ENCODE peak calls at places on chromosomes 11 and 22, in ten cellular contexts. One of them, this sample, is unnamed.
A peak's percentile ranks its signal among the peaks of the same experiment; 100 is the strongest.

GRCh38 chr11:113951487-113951886 is 23.4 kb upstream of the HTR3A start:
- DNase-seq in foreskin fibroblast: no peak
- DNase-seq in AG09309: no peak
- DNase-seq in type B pancreatic cell: no peak
- DNase-seq in CD8-positive, alpha-beta T cell: no peak
- DNase-seq in GM10248: no peak
- DNase-seq in HFFc6: no peak
- DNase-seq in GM06990: no peak
- DNase-seq in right atrium auricular region: no peak
- DNase-seq in endodermal cell: peak; percentile 70
- DNase-seq in this sample: no peak

GRCh38 chr11:119699227-119699626 is 29.8 kb downstream of the NECTIN1 start:
- DNase-seq in endodermal cell: no peak
- DNase-seq in foreskin fibroblast: no peak
- DNase-seq in HFFc6: no peak
- DNase-seq in GM06990: no peak
- DNase-seq in type B pancreatic cell: no peak
- DNase-seq in AG09309: no peak
- DNase-seq in GM10248: no peak
- DNase-seq in right atrium auricular region: peak; percentile 67
- DNase-seq in CD8-positive, alpha-beta T cell: no peak
- DNase-seq in this sample: peak; percentile 87

GRCh38 chr11:17793642-17794170 is 59.1 kb downstream of the KCNC1 start:
- DNase-seq in GM06990: no peak
- DNase-seq in AG09309: no peak
- DNase-seq in type B pancreatic cell: no peak
- DNase-seq in GM10248: no peak
- DNase-seq in foreskin fibroblast: no peak
- DNase-seq in CD8-positive, alpha-beta T cell: no peak
- DNase-seq in right atrium auricular region: no peak
- DNase-seq in HFFc6: no peak
- DNase-seq in endodermal cell: no peak
- DNase-seq in this sample: no peak

GRCh38 chr22:22521631-22522030 is 1.6 kb upstream of the ZNF280A start:
- DNase-seq in GM10248: no peak
- DNase-seq in AG09309: no peak
- DNase-seq in right atrium auricular region: no peak
- DNase-seq in foreskin fibroblast: no peak
- DNase-seq in type B pancreatic cell: no peak
- DNase-seq in GM06990: no peak
- DNase-seq in endodermal cell: no peak
- DNase-seq in CD8-positive, alpha-beta T cell: no peak
- DNase-seq in HFFc6: no peak
- DNase-seq in this sample: no peak

GRCh38 chr22:38069372-38070249 is 12.4 kb downstream of the PICK1 start:
- DNase-seq in right atrium auricular region: no peak
- DNase-seq in endodermal cell: peak; percentile 77
- DNase-seq in HFFc6: peak; percentile 7
- DNase-seq in GM10248: no peak
- DNase-seq in GM06990: no peak
- DNase-seq in CD8-positive, alpha-beta T cell: no peak
- DNase-seq in foreskin fibroblast: peak; percentile 63
- DNase-seq in AG09309: peak; percentile 89
- DNase-seq in type B pancreatic cell: no peak
- DNase-seq in this sample: no peak

GRCh38 chr11:45252134-45252856 is 33.8 kb downstream of the SYT13 start:
- DNase-seq in type B pancreatic cell: peak; percentile 73
- DNase-seq in endodermal cell: peak; percentile 96
- DNase-seq in HFFc6: peak; percentile 16
- DNase-seq in GM06990: peak; percentile 51
- DNase-seq in AG09309: no peak
- DNase-seq in foreskin fibroblast: no peak
- DNase-seq in right atrium auricular region: no peak
- DNase-seq in CD8-positive, alpha-beta T cell: no peak
- DNase-seq in GM10248: peak; percentile 57
- DNase-seq in this sample: peak; percentile 90

GRCh38 chr11:93537767-93538261 is 5.4 kb downstream of the SMCO4 start:
- DNase-seq in right atrium auricular region: peak; percentile 63
- DNase-seq in GM10248: no peak
- DNase-seq in CD8-positive, alpha-beta T cell: no peak
- DNase-seq in type B pancreatic cell: no peak
- DNase-seq in AG09309: no peak
- DNase-seq in endodermal cell: no peak
- DNase-seq in foreskin fibroblast: no peak
- DNase-seq in HFFc6: no peak
- DNase-seq in GM06990: no peak
- DNase-seq in this sample: no peak

GRCh38 chr11:130510407-130511006 is 62.1 kb downstream of the ADAMTS15 start:
- DNase-seq in foreskin fibroblast: peak; percentile 59
- DNase-seq in GM10248: no peak
- DNase-seq in right atrium auricular region: no peak
- DNase-seq in GM06990: no peak
- DNase-seq in CD8-positive, alpha-beta T cell: no peak
- DNase-seq in AG09309: no peak
- DNase-seq in type B pancreatic cell: no peak
- DNase-seq in endodermal cell: no peak
- DNase-seq in HFFc6: no peak
- DNase-seq in this sample: no peak

GRCh38 chr11:83566948-83567347 is 280.8 kb upstream of the CCDC90B start:
- DNase-seq in CD8-positive, alpha-beta T cell: no peak
- DNase-seq in GM10248: no peak
- DNase-seq in right atrium auricular region: no peak
- DNase-seq in type B pancreatic cell: no peak
- DNase-seq in HFFc6: peak; percentile 75
- DNase-seq in AG09309: peak; percentile 49
- DNase-seq in endodermal cell: no peak
- DNase-seq in foreskin fibroblast: peak; percentile 70
- DNase-seq in GM06990: no peak
- DNase-seq in this sample: no peak

DNA sequence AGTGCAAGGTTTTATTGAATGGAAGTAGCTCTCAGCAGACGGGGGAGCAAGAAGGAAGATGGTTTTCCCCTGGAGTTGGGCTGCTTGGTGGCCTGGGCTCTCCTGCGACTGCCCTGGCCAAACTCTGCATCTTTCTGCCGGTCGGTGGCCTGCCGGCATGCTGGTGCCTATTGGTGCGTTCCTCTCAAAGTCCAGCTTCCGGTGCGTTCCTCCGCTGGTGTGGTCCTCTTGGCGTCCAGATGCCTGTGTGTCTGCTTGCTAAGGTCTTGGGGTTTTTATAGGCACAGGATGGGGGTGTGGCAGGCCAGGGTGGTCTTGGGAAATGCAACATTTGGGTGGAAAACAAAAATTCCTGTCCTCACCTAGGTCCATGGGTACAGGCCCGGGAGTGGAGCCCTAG is 567.4 kb upstream of the CNTN5 start:
- DNase-seq in AG09309: no peak
- DNase-seq in GM06990: no peak
- DNase-seq in CD8-positive, alpha-beta T cell: no peak
- DNase-seq in GM10248: no peak
- DNase-seq in right atrium auricular region: no peak
- DNase-seq in type B pancreatic cell: no peak
- DNase-seq in foreskin fibroblast: no peak
- DNase-seq in endodermal cell: no peak
- DNase-seq in HFFc6: no peak
- DNase-seq in this sample: no peak
- TF ChIP-seq CTCF in AG09309: no peak
- TF ChIP-seq CTCF in GM06990: no peak
- TF ChIP-seq CTCF in CD8-positive, alpha-beta T cell: no peak
- TF ChIP-seq CTCF in GM10248: no peak
- TF ChIP-seq CTCF in right atrium auricular region: no peak
- TF ChIP-seq CTCF in type B pancreatic cell: no peak
- TF ChIP-seq CTCF in foreskin fibroblast: no peak
- TF ChIP-seq CTCF in endodermal cell: no peak
- TF ChIP-seq CTCF in HFFc6: no peak
- TF ChIP-seq CTCF in this sample: no peak

DNA sequence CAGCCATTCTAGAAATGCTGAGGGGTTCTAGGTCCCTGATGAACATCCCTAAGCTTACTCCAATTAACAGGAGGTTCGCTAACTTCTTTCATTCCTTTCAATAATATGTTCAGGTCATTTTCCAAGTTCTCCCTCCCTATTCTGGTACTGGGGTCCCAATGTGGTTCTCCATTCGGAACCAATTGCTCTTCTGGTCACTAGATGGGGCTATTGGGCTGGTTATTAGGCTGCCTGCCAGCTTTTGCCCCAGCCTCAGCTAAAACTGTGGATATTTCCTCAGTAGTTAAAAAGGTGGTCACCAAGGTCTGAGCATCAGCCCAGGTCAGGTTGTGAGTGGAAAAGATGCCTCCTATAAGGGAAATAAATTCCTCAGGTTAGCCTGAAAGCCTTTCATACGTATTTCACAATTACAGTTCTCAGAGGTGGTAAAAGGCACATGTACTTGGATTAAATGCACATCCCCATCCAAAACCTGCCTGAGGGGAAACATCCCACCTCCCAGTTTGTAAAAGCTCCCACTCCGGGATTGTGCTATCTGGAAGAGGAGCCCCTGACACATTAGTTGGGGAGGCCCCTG is 161.1 kb upstream of the CCDC179 start:
- DNase-seq in right atrium auricular region: no peak
- DNase-seq in foreskin fibroblast: peak; percentile 6
- DNase-seq in CD8-positive, alpha-beta T cell: no peak
- DNase-seq in GM10248: peak; percentile 43
- DNase-seq in endodermal cell: peak; percentile 67
- DNase-seq in GM06990: no peak
- DNase-seq in AG09309: no peak
- DNase-seq in type B pancreatic cell: no peak
- DNase-seq in HFFc6: peak; percentile 12
- DNase-seq in this sample: no peak
- TF ChIP-seq CTCF in right atrium auricular region: peak; percentile 60
- TF ChIP-seq CTCF in foreskin fibroblast: peak; percentile 75
- TF ChIP-seq CTCF in CD8-positive, alpha-beta T cell: no peak
- TF ChIP-seq CTCF in GM10248: peak; percentile 58
- TF ChIP-seq CTCF in endodermal cell: peak; percentile 93
- TF ChIP-seq CTCF in GM06990: peak; percentile 66
- TF ChIP-seq CTCF in AG09309: peak; percentile 51
- TF ChIP-seq CTCF in type B pancreatic cell: peak; percentile 85
- TF ChIP-seq CTCF in HFFc6: peak; percentile 84
- TF ChIP-seq CTCF in this sample: peak; percentile 31

GRCh38 chr22:29480262-29480511 is 169 bp downstream of the NEFH start:
- DNase-seq in HFFc6: no peak
- DNase-seq in AG09309: no peak
- DNase-seq in GM10248: no peak
- DNase-seq in right atrium auricular region: no peak
- DNase-seq in foreskin fibroblast: no peak
- DNase-seq in endodermal cell: no peak
- DNase-seq in CD8-positive, alpha-beta T cell: no peak
- DNase-seq in GM06990: no peak
- DNase-seq in type B pancreatic cell: no peak
- DNase-seq in this sample: no peak

GRCh38 chr22:29481265-29482000 is 1.4 kb downstream of the NEFH start:
- DNase-seq in endodermal cell: peak; percentile 87
- DNase-seq in right atrium auricular region: no peak
- DNase-seq in HFFc6: no peak
- DNase-seq in GM06990: no peak
- DNase-seq in foreskin fibroblast: peak; percentile 23
- DNase-seq in GM10248: no peak
- DNase-seq in AG09309: no peak
- DNase-seq in CD8-positive, alpha-beta T cell: no peak
- DNase-seq in type B pancreatic cell: no peak
- DNase-seq in this sample: no peak

GRCh38 chr22:29479417-29480261 is at the start of gene NEFH:
- DNase-seq in CD8-positive, alpha-beta T cell: no peak
- DNase-seq in HFFc6: no peak
- DNase-seq in endodermal cell: peak; percentile 63
- DNase-seq in GM06990: no peak
- DNase-seq in foreskin fibroblast: no peak
- DNase-seq in AG09309: no peak
- DNase-seq in right atrium auricular region: no peak
- DNase-seq in type B pancreatic cell: no peak
- DNase-seq in GM10248: no peak
- DNase-seq in this sample: no peak

GRCh38 chr22:29482253-29482652 is 2.2 kb downstream of the NEFH start:
- DNase-seq in CD8-positive, alpha-beta T cell: no peak
- DNase-seq in GM06990: no peak
- DNase-seq in foreskin fibroblast: no peak
- DNase-seq in type B pancreatic cell: no peak
- DNase-seq in right atrium auricular region: no peak
- DNase-seq in HFFc6: no peak
- DNase-seq in endodermal cell: no peak
- DNase-seq in GM10248: no peak
- DNase-seq in AG09309: no peak
- DNase-seq in this sample: no peak

DNA sequence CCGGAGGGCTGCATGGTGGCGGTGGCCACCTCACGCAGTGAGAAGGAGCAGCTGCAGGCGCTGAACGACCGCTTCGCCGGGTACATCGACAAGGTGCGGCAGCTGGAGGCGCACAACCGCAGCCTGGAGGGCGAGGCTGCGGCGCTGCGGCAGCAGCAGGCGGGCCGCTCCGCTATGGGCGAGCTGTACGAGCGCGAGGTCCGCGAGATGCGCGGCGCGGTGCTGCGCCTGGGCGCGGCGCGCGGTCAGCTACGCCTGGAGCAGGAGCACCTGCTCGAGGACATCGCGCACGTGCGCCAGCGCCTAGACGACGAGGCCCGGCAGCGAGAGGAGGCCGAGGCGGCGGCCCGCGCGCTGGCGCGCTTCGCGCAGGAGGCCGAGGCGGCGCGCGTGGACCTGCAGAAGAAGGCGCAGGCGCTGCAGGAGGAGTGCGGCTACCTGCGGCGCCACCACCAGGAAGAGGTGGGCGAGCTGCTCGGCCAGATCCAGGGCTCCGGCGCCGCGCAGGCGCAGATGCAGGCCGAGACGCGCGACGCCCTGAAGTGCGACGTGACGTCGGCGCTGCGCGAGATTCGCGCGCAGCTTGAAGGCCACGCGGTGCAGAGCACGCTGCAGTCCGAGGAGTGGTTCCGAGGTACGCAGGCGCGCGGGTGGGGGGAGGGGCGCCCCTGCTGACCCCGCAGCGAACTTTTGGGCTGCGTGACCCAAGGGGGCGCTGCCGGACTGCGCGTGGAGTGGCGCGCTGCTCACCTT is 670 bp downstream of the NEFH start:
- DNase-seq in CD8-positive, alpha-beta T cell: no peak
- DNase-seq in endodermal cell: peak; percentile 81
- DNase-seq in GM10248: no peak
- DNase-seq in right atrium auricular region: no peak
- DNase-seq in type B pancreatic cell: no peak
- DNase-seq in GM06990: peak; percentile 83
- DNase-seq in HFFc6: no peak
- DNase-seq in foreskin fibroblast: peak; percentile 69
- DNase-seq in AG09309: no peak
- DNase-seq in this sample: no peak
- TF ChIP-seq CTCF in CD8-positive, alpha-beta T cell: no peak
- TF ChIP-seq CTCF in endodermal cell: peak; percentile 54
- TF ChIP-seq CTCF in GM10248: no peak
- TF ChIP-seq CTCF in right atrium auricular region: no peak
- TF ChIP-seq CTCF in type B pancreatic cell: peak; percentile 36
- TF ChIP-seq CTCF in GM06990: no peak
- TF ChIP-seq CTCF in HFFc6: no peak
- TF ChIP-seq CTCF in foreskin fibroblast: no peak
- TF ChIP-seq CTCF in AG09309: no peak
- TF ChIP-seq CTCF in this sample: no peak

DNA sequence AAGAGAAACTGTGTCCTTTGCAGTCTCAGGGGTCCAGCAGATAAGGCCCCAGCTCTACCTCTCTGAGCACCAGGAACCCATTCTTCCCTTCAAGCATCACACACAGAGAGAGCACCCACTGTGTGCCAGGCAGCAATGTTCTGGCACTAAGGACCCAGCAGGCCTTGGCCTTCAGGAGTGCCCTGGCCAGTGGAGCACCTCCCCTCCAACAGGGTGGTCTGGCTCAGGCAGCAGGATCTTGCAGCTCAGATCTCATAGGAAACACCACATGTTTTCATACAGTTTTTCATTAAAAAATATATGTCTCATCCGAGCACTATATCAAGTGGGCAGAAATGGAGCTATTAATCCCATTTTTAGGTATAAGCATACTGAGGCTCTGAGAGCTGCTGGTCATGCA is 410.6 kb downstream of the SOX6 start:
- DNase-seq in GM10248: no peak
- DNase-seq in HFFc6: no peak
- DNase-seq in foreskin fibroblast: no peak
- DNase-seq in endodermal cell: no peak
- DNase-seq in AG09309: no peak
- DNase-seq in type B pancreatic cell: no peak
- DNase-seq in right atrium auricular region: no peak
- DNase-seq in GM06990: no peak
- DNase-seq in CD8-positive, alpha-beta T cell: no peak
- DNase-seq in this sample: no peak
- TF ChIP-seq CTCF in GM10248: no peak
- TF ChIP-seq CTCF in HFFc6: no peak
- TF ChIP-seq CTCF in foreskin fibroblast: no peak
- TF ChIP-seq CTCF in endodermal cell: no peak
- TF ChIP-seq CTCF in AG09309: no peak
- TF ChIP-seq CTCF in type B pancreatic cell: no peak
- TF ChIP-seq CTCF in right atrium auricular region: no peak
- TF ChIP-seq CTCF in GM06990: no peak
- TF ChIP-seq CTCF in CD8-positive, alpha-beta T cell: no peak
- TF ChIP-seq CTCF in this sample: no peak